ENCODE peak calls at places on chromosomes 4 and X, in six cellular contexts. One of them, this sample, is unnamed.

GRCh38 chr4:43932448-43932847 is 516.2 kb downstream of the KCTD8 start:
- DNase-seq in effector memory CD4-positive, alpha-beta T cell: no peak
- DNase-seq in uterus: no peak
- DNase-seq in epithelial cell of prostate: no peak
- DNase-seq in stimulated activated CD4-positive, alpha-beta T cell treated with anti-CD3 and anti-CD28 coated beads, Interleukin-2, amount 100 ng/mL, for 24 hours: no peak
- DNase-seq in amniotic stem cell: no peak
- DNase-seq in this sample: no peak

GRCh38 chr4:106366026-106366425 is 2.6 kb downstream of the GIMD1 start:
- DNase-seq in epithelial cell of prostate: no peak
- DNase-seq in stimulated activated CD4-positive, alpha-beta T cell treated with anti-CD3 and anti-CD28 coated beads, Interleukin-2, amount 100 ng/mL, for 24 hours: no peak
- DNase-seq in amniotic stem cell: no peak
- DNase-seq in uterus: no peak
- DNase-seq in effector memory CD4-positive, alpha-beta T cell: no peak
- DNase-seq in this sample: no peak

GRCh38 chr4:38734886-38735285 is 47.9 kb downstream of the TLR10 start:
- DNase-seq in uterus: no peak
- DNase-seq in effector memory CD4-positive, alpha-beta T cell: no peak
- DNase-seq in epithelial cell of prostate: no peak
- DNase-seq in stimulated activated CD4-positive, alpha-beta T cell treated with anti-CD3 and anti-CD28 coated beads, Interleukin-2, amount 100 ng/mL, for 24 hours: no peak
- DNase-seq in amniotic stem cell: no peak
- DNase-seq in this sample: no peak

GRCh38 chr4:27176400-27176799 is 315.8 kb downstream of the STIM2 start:
- DNase-seq in epithelial cell of prostate: no peak
- DNase-seq in stimulated activated CD4-positive, alpha-beta T cell treated with anti-CD3 and anti-CD28 coated beads, Interleukin-2, amount 100 ng/mL, for 24 hours: no peak
- DNase-seq in effector memory CD4-positive, alpha-beta T cell: no peak
- DNase-seq in amniotic stem cell: no peak
- DNase-seq in uterus: no peak
- DNase-seq in this sample: peak; percentile 13

GRCh38 chr4:37666625-37667071 is 19.5 kb downstream of the RELL1 start:
- DNase-seq in effector memory CD4-positive, alpha-beta T cell: no peak
- DNase-seq in uterus: peak; percentile 65
- DNase-seq in epithelial cell of prostate: peak; percentile 72
- DNase-seq in stimulated activated CD4-positive, alpha-beta T cell treated with anti-CD3 and anti-CD28 coated beads, Interleukin-2, amount 100 ng/mL, for 24 hours: peak; percentile 40
- DNase-seq in amniotic stem cell: peak; percentile 35
- DNase-seq in this sample: peak; percentile 67

GRCh38 chrX:138853936-138854335 is 142.4 kb upstream of the FGF13 start:
- DNase-seq in stimulated activated CD4-positive, alpha-beta T cell treated with anti-CD3 and anti-CD28 coated beads, Interleukin-2, amount 100 ng/mL, for 24 hours: no peak
- DNase-seq in epithelial cell of prostate: no peak
- DNase-seq in amniotic stem cell: no peak
- DNase-seq in effector memory CD4-positive, alpha-beta T cell: no peak
- DNase-seq in uterus: no peak
- DNase-seq in this sample: no peak

GRCh38 chr4:23922535-23923115 is 32.8 kb upstream of the PPARGC1A start:
- DNase-seq in amniotic stem cell: no peak
- DNase-seq in epithelial cell of prostate: no peak
- DNase-seq in effector memory CD4-positive, alpha-beta T cell: no peak
- DNase-seq in uterus: no peak
- DNase-seq in stimulated activated CD4-positive, alpha-beta T cell treated with anti-CD3 and anti-CD28 coated beads, Interleukin-2, amount 100 ng/mL, for 24 hours: no peak
- DNase-seq in this sample: no peak

GRCh38 chr4:5836943-5837342 is 55.9 kb downstream of the CRMP1 start:
- DNase-seq in epithelial cell of prostate: no peak
- DNase-seq in uterus: no peak
- DNase-seq in effector memory CD4-positive, alpha-beta T cell: no peak
- DNase-seq in stimulated activated CD4-positive, alpha-beta T cell treated with anti-CD3 and anti-CD28 coated beads, Interleukin-2, amount 100 ng/mL, for 24 hours: no peak
- DNase-seq in amniotic stem cell: no peak
- DNase-seq in this sample: no peak

GRCh38 chr4:154982187-154983047 is 201.3 kb downstream of the RBM46 start:
- DNase-seq in epithelial cell of prostate: no peak
- DNase-seq in uterus: peak; percentile 19
- DNase-seq in amniotic stem cell: peak; percentile 27
- DNase-seq in effector memory CD4-positive, alpha-beta T cell: no peak
- DNase-seq in stimulated activated CD4-positive, alpha-beta T cell treated with anti-CD3 and anti-CD28 coated beads, Interleukin-2, amount 100 ng/mL, for 24 hours: peak; percentile 52
- DNase-seq in this sample: peak; percentile 13

GRCh38 chr4:150318971-150319370 is 240.7 kb downstream of the DCLK2 start:
- DNase-seq in uterus: no peak
- DNase-seq in amniotic stem cell: no peak
- DNase-seq in stimulated activated CD4-positive, alpha-beta T cell treated with anti-CD3 and anti-CD28 coated beads, Interleukin-2, amount 100 ng/mL, for 24 hours: no peak
- DNase-seq in epithelial cell of prostate: no peak
- DNase-seq in effector memory CD4-positive, alpha-beta T cell: no peak
- DNase-seq in this sample: no peak

GRCh38 chr4:138097912-138098600 is 144.1 kb downstream of the SLC7A11 start:
- DNase-seq in amniotic stem cell: no peak
- DNase-seq in stimulated activated CD4-positive, alpha-beta T cell treated with anti-CD3 and anti-CD28 coated beads, Interleukin-2, amount 100 ng/mL, for 24 hours: no peak
- DNase-seq in effector memory CD4-positive, alpha-beta T cell: no peak
- DNase-seq in epithelial cell of prostate: no peak
- DNase-seq in uterus: no peak
- DNase-seq in this sample: no peak

GRCh38 chrX:38206036-38206435 is 14.6 kb downstream of the SRPX start:
- DNase-seq in amniotic stem cell: no peak
- DNase-seq in effector memory CD4-positive, alpha-beta T cell: no peak
- DNase-seq in uterus: no peak
- DNase-seq in epithelial cell of prostate: no peak
- DNase-seq in stimulated activated CD4-positive, alpha-beta T cell treated with anti-CD3 and anti-CD28 coated beads, Interleukin-2, amount 100 ng/mL, for 24 hours: no peak
- DNase-seq in this sample: no peak

GRCh38 chr4:184762100-184762499 is 28.2 kb upstream of the CENPU start:
- DNase-seq in amniotic stem cell: no peak
- DNase-seq in stimulated activated CD4-positive, alpha-beta T cell treated with anti-CD3 and anti-CD28 coated beads, Interleukin-2, amount 100 ng/mL, for 24 hours: peak; percentile 20
- DNase-seq in uterus: no peak
- DNase-seq in effector memory CD4-positive, alpha-beta T cell: no peak
- DNase-seq in epithelial cell of prostate: no peak
- DNase-seq in this sample: no peak

GRCh38 chr4:119103263-119103662 is 32.4 kb upstream of the MYOZ2 start:
- DNase-seq in stimulated activated CD4-positive, alpha-beta T cell treated with anti-CD3 and anti-CD28 coated beads, Interleukin-2, amount 100 ng/mL, for 24 hours: no peak
- DNase-seq in effector memory CD4-positive, alpha-beta T cell: no peak
- DNase-seq in uterus: peak; percentile 41
- DNase-seq in amniotic stem cell: peak; percentile 89
- DNase-seq in epithelial cell of prostate: peak; percentile 97
- DNase-seq in this sample: peak; percentile 50

GRCh38 chrX:115226929-115227328 is 7.0 kb downstream of the LRCH2 start:
- DNase-seq in epithelial cell of prostate: no peak
- DNase-seq in amniotic stem cell: no peak
- DNase-seq in effector memory CD4-positive, alpha-beta T cell: no peak
- DNase-seq in stimulated activated CD4-positive, alpha-beta T cell treated with anti-CD3 and anti-CD28 coated beads, Interleukin-2, amount 100 ng/mL, for 24 hours: no peak
- DNase-seq in uterus: no peak
- DNase-seq in this sample: no peak

GRCh38 chrX:54447461-54447860 is 7.3 kb downstream of the TSR2 start:
- DNase-seq in epithelial cell of prostate: no peak
- DNase-seq in effector memory CD4-positive, alpha-beta T cell: no peak
- DNase-seq in stimulated activated CD4-positive, alpha-beta T cell treated with anti-CD3 and anti-CD28 coated beads, Interleukin-2, amount 100 ng/mL, for 24 hours: no peak
- DNase-seq in amniotic stem cell: no peak
- DNase-seq in uterus: no peak
- DNase-seq in this sample: no peak

GRCh38 chr4:13313856-13314255 is 170.3 kb downstream of the RAB28 start:
- DNase-seq in uterus: no peak
- DNase-seq in effector memory CD4-positive, alpha-beta T cell: no peak
- DNase-seq in epithelial cell of prostate: no peak
- DNase-seq in amniotic stem cell: no peak
- DNase-seq in stimulated activated CD4-positive, alpha-beta T cell treated with anti-CD3 and anti-CD28 coated beads, Interleukin-2, amount 100 ng/mL, for 24 hours: no peak
- DNase-seq in this sample: no peak

GRCh38 chr4:44150091-44150576 is 298.5 kb downstream of the KCTD8 start:
- DNase-seq in stimulated activated CD4-positive, alpha-beta T cell treated with anti-CD3 and anti-CD28 coated beads, Interleukin-2, amount 100 ng/mL, for 24 hours: no peak
- DNase-seq in epithelial cell of prostate: no peak
- DNase-seq in effector memory CD4-positive, alpha-beta T cell: no peak
- DNase-seq in amniotic stem cell: no peak
- DNase-seq in uterus: no peak
- DNase-seq in this sample: no peak

GRCh38 chr4:16150716-16151115 is 66.9 kb upstream of the PROM1 start:
- DNase-seq in amniotic stem cell: no peak
- DNase-seq in uterus: no peak
- DNase-seq in stimulated activated CD4-positive, alpha-beta T cell treated with anti-CD3 and anti-CD28 coated beads, Interleukin-2, amount 100 ng/mL, for 24 hours: no peak
- DNase-seq in effector memory CD4-positive, alpha-beta T cell: no peak
- DNase-seq in epithelial cell of prostate: no peak
- DNase-seq in this sample: no peak

GRCh38 chrX:7147431-7147977 is at the start of gene STS:
- DNase-seq in uterus: peak; percentile 33
- DNase-seq in epithelial cell of prostate: no peak
- DNase-seq in stimulated activated CD4-positive, alpha-beta T cell treated with anti-CD3 and anti-CD28 coated beads, Interleukin-2, amount 100 ng/mL, for 24 hours: peak; percentile 33
- DNase-seq in amniotic stem cell: no peak
- DNase-seq in effector memory CD4-positive, alpha-beta T cell: no peak
- DNase-seq in this sample: peak; percentile 70

GRCh38 chrX:10086683-10087082 is 70.1 kb upstream of the CLCN4 start:
- DNase-seq in epithelial cell of prostate: no peak
- DNase-seq in uterus: no peak
- DNase-seq in amniotic stem cell: no peak
- DNase-seq in effector memory CD4-positive, alpha-beta T cell: no peak
- DNase-seq in stimulated activated CD4-positive, alpha-beta T cell treated with anti-CD3 and anti-CD28 coated beads, Interleukin-2, amount 100 ng/mL, for 24 hours: no peak
- DNase-seq in this sample: no peak

GRCh38 chr4:169619518-169619957 is 840 bp upstream of the CLCN3 start:
- DNase-seq in uterus: peak; percentile 20
- DNase-seq in effector memory CD4-positive, alpha-beta T cell: peak; percentile 28
- DNase-seq in amniotic stem cell: peak; percentile 56
- DNase-seq in stimulated activated CD4-positive, alpha-beta T cell treated with anti-CD3 and anti-CD28 coated beads, Interleukin-2, amount 100 ng/mL, for 24 hours: peak; percentile 29
- DNase-seq in epithelial cell of prostate: no peak
- DNase-seq in this sample: no peak

GRCh38 chr4:15004701-15005301 is 2.5 kb downstream of the CPEB2 start:
- DNase-seq in amniotic stem cell: no peak
- DNase-seq in uterus: peak; percentile 81
- DNase-seq in stimulated activated CD4-positive, alpha-beta T cell treated with anti-CD3 and anti-CD28 coated beads, Interleukin-2, amount 100 ng/mL, for 24 hours: peak; percentile 55
- DNase-seq in effector memory CD4-positive, alpha-beta T cell: peak; percentile 12
- DNase-seq in epithelial cell of prostate: no peak
- DNase-seq in this sample: peak; percentile 85

GRCh38 chrX:49175875-49176274 is 4.2 kb downstream of the PLP2 start:
- DNase-seq in amniotic stem cell: no peak
- DNase-seq in effector memory CD4-positive, alpha-beta T cell: no peak
- DNase-seq in epithelial cell of prostate: no peak
- DNase-seq in uterus: no peak
- DNase-seq in stimulated activated CD4-positive, alpha-beta T cell treated with anti-CD3 and anti-CD28 coated beads, Interleukin-2, amount 100 ng/mL, for 24 hours: no peak
- DNase-seq in this sample: no peak

GRCh38 chrX:118396113-118396512 is 50.2 kb downstream of the WDR44 start:
- DNase-seq in stimulated activated CD4-positive, alpha-beta T cell treated with anti-CD3 and anti-CD28 coated beads, Interleukin-2, amount 100 ng/mL, for 24 hours: no peak
- DNase-seq in epithelial cell of prostate: no peak
- DNase-seq in effector memory CD4-positive, alpha-beta T cell: no peak
- DNase-seq in amniotic stem cell: no peak
- DNase-seq in uterus: no peak
- DNase-seq in this sample: no peak

GRCh38 chr4:33850503-33850902 is 2393.8 kb downstream of the ARAP2 start:
- DNase-seq in uterus: no peak
- DNase-seq in stimulated activated CD4-positive, alpha-beta T cell treated with anti-CD3 and anti-CD28 coated beads, Interleukin-2, amount 100 ng/mL, for 24 hours: no peak
- DNase-seq in epithelial cell of prostate: no peak
- DNase-seq in amniotic stem cell: no peak
- DNase-seq in effector memory CD4-positive, alpha-beta T cell: no peak
- DNase-seq in this sample: no peak

This sample was measured in psoas muscle.